ENCODE peak calls at places on chromosome 10, in six cellular contexts. W, Q, S, I, L and M are unnamed samples.

GRCh38 chr10:101285519-101286070 is 56.3 kb upstream of the LBX1 start:
- DNase-seq in I (no peak), W (no peak), S (peak), Q (peak), L (no peak), M (no peak)

GRCh38 chr10:133278577-133279265 is 2.1 kb upstream of the ADAM8 start:
- DNase-seq in S (no peak), W (no peak), I (no peak), Q (no peak), L (no peak), M (peak)

GRCh38 chr10:17659328-17659727 is 15.4 kb downstream of the STAM start:
- DNase-seq in I (no peak), W (no peak), L (no peak), S (no peak), Q (no peak), M (no peak)

GRCh38 chr10:127532193-127532592 is 16.9 kb upstream of the NPS start:
- DNase-seq in Q (no peak), W (no peak), I (no peak), S (no peak), L (no peak), M (no peak)

GRCh38 chr10:95354130-95354529 is 63.3 kb upstream of the PDLIM1 start:
- DNase-seq in S (no peak), Q (no peak), W (no peak), I (no peak), L (no peak), M (no peak)

GRCh38 chr10:43390791-43391190 is 18.2 kb downstream of the HNRNPF start:
- DNase-seq in Q (no peak), W (peak), L (no peak), S (no peak), I (no peak), M (no peak)

GRCh38 chr10:42898037-42898960 is 115.7 kb downstream of the BMS1 start:
- DNase-seq in S (no peak), W (no peak), Q (peak), L (no peak), I (no peak), M (no peak)

GRCh38 chr10:126549326-126549725 is 121.2 kb downstream of the C10orf90 start:
- DNase-seq in I (no peak), W (no peak), Q (no peak), L (no peak), S (no peak), M (no peak)

GRCh38 chr10:77244746-77245145 is 392.9 kb downstream of the KCNMA1 start:
- DNase-seq in S (no peak), I (no peak), Q (no peak), L (no peak), W (no peak), M (no peak)

GRCh38 chr10:21399392-21400015 is 126.0 kb downstream of the SKIDA1 start:
- DNase-seq in Q (peak), I (no peak), L (no peak), S (no peak), W (no peak), M (peak)

GRCh38 chr10:90986870-90987269 is 66.0 kb upstream of the ANKRD1 start:
- DNase-seq in I (no peak), S (no peak), Q (no peak), L (no peak), W (no peak), M (no peak)

GRCh38 chr10:9228770-9229169 is 1174.3 kb downstream of the GATA3 start:
- DNase-seq in S (no peak), Q (no peak), I (no peak), W (no peak), L (no peak), M (peak)